ENCODE peak calls at places on chromosome X, in seven cellular contexts. One of them, this sample, is unnamed.

GRCh38 chrX:34578237-34578636 is 78.8 kb downstream of the TMEM47 start:
- DNase-seq in RWPE2: no peak
- DNase-seq in heart right ventricle: peak; percentile 4
- DNase-seq in adrenal gland: peak; percentile 8
- DNase-seq in heart left ventricle: no peak
- DNase-seq in fibroblast of lung: peak; percentile 21
- DNase-seq in body of pancreas: no peak
- DNase-seq in this sample: no peak

GRCh38 chrX:118519411-118520205 is 24.0 kb downstream of the DOCK11 start:
- DNase-seq in RWPE2: no peak
- DNase-seq in heart right ventricle: no peak
- DNase-seq in adrenal gland: no peak
- DNase-seq in heart left ventricle: no peak
- DNase-seq in fibroblast of lung: peak; percentile 71
- DNase-seq in body of pancreas: no peak
- DNase-seq in this sample: no peak

GRCh38 chrX:14673764-14674163 is 144.4 kb downstream of the GLRA2 start:
- DNase-seq in RWPE2: peak; percentile 55
- DNase-seq in heart right ventricle: no peak
- DNase-seq in adrenal gland: peak; percentile 8
- DNase-seq in heart left ventricle: no peak
- DNase-seq in fibroblast of lung: peak; percentile 89
- DNase-seq in body of pancreas: peak; percentile 39
- DNase-seq in this sample: no peak

GRCh38 chrX:64662876-64663275 is 267.6 kb upstream of the MTMR8 start:
- DNase-seq in RWPE2: no peak
- DNase-seq in heart right ventricle: no peak
- DNase-seq in adrenal gland: no peak
- DNase-seq in heart left ventricle: no peak
- DNase-seq in fibroblast of lung: no peak
- DNase-seq in body of pancreas: no peak
- DNase-seq in this sample: no peak

GRCh38 chrX:1673337-1673736 is 58.5 kb downstream of the ASMT start:
- DNase-seq in RWPE2: peak; percentile 19
- DNase-seq in heart right ventricle: no peak
- DNase-seq in adrenal gland: no peak
- DNase-seq in heart left ventricle: no peak
- DNase-seq in fibroblast of lung: no peak
- DNase-seq in body of pancreas: no peak
- DNase-seq in this sample: peak; percentile 58

GRCh38 chrX:118528089-118528753 is 32.6 kb downstream of the DOCK11 start:
- DNase-seq in RWPE2: no peak
- DNase-seq in heart right ventricle: no peak
- DNase-seq in adrenal gland: no peak
- DNase-seq in heart left ventricle: no peak
- DNase-seq in fibroblast of lung: no peak
- DNase-seq in body of pancreas: no peak
- DNase-seq in this sample: no peak

GRCh38 chrX:12917753-12918152 is 11.3 kb downstream of the TLR8 start:
- DNase-seq in RWPE2: no peak
- DNase-seq in heart right ventricle: no peak
- DNase-seq in adrenal gland: no peak
- DNase-seq in heart left ventricle: no peak
- DNase-seq in fibroblast of lung: no peak
- DNase-seq in body of pancreas: no peak
- DNase-seq in this sample: no peak

GRCh38 chrX:154490414-154491083 is at the start of gene SLC10A3:
- DNase-seq in RWPE2: peak; percentile 87
- DNase-seq in heart right ventricle: peak; percentile 91
- DNase-seq in adrenal gland: peak; percentile 93
- DNase-seq in heart left ventricle: peak; percentile 95
- DNase-seq in fibroblast of lung: peak; percentile 91
- DNase-seq in body of pancreas: peak; percentile 95
- DNase-seq in this sample: peak; percentile 98

GRCh38 chrX:21883258-21883657 is 27.5 kb downstream of the YY2 start:
- DNase-seq in RWPE2: no peak
- DNase-seq in heart right ventricle: peak; percentile 7
- DNase-seq in adrenal gland: peak; percentile 28
- DNase-seq in heart left ventricle: peak; percentile 29
- DNase-seq in fibroblast of lung: no peak
- DNase-seq in body of pancreas: no peak
- DNase-seq in this sample: no peak

GRCh38 chrX:13411496-13412207 is 91.8 kb upstream of the ATXN3L start:
- DNase-seq in RWPE2: no peak
- DNase-seq in heart right ventricle: no peak
- DNase-seq in adrenal gland: no peak
- DNase-seq in heart left ventricle: no peak
- DNase-seq in fibroblast of lung: no peak
- DNase-seq in body of pancreas: no peak
- DNase-seq in this sample: no peak

GRCh38 chrX:120486786-120487185 is 17.7 kb upstream of the LAMP2 start:
- DNase-seq in RWPE2: no peak
- DNase-seq in heart right ventricle: no peak
- DNase-seq in adrenal gland: no peak
- DNase-seq in heart left ventricle: no peak
- DNase-seq in fibroblast of lung: no peak
- DNase-seq in body of pancreas: no peak
- DNase-seq in this sample: no peak

GRCh38 chrX:49991718-49992117 is 69.3 kb downstream of the CLCN5 start:
- DNase-seq in RWPE2: no peak
- DNase-seq in heart right ventricle: no peak
- DNase-seq in adrenal gland: no peak
- DNase-seq in heart left ventricle: no peak
- DNase-seq in fibroblast of lung: no peak
- DNase-seq in body of pancreas: no peak
- DNase-seq in this sample: no peak

GRCh38 chrX:47321386-47321785 is 49.0 kb upstream of the ZNF157 start:
- DNase-seq in RWPE2: no peak
- DNase-seq in heart right ventricle: peak; percentile 24
- DNase-seq in adrenal gland: peak; percentile 66
- DNase-seq in heart left ventricle: peak; percentile 53
- DNase-seq in fibroblast of lung: peak; percentile 62
- DNase-seq in body of pancreas: peak; percentile 59
- DNase-seq in this sample: peak; percentile 82

GRCh38 chrX:142249721-142250120 is 44.6 kb upstream of the MAGEC2 start:
- DNase-seq in RWPE2: no peak
- DNase-seq in heart right ventricle: no peak
- DNase-seq in adrenal gland: no peak
- DNase-seq in heart left ventricle: no peak
- DNase-seq in fibroblast of lung: no peak
- DNase-seq in body of pancreas: no peak
- DNase-seq in this sample: no peak

GRCh38 chrX:129876734-129877395 is 29.1 kb upstream of the UTP14A start:
- DNase-seq in RWPE2: no peak
- DNase-seq in heart right ventricle: no peak
- DNase-seq in adrenal gland: no peak
- DNase-seq in heart left ventricle: no peak
- DNase-seq in fibroblast of lung: peak; percentile 82
- DNase-seq in body of pancreas: no peak
- DNase-seq in this sample: no peak

GRCh38 chrX:13180807-13181206 is 136.4 kb upstream of the FAM9C start:
- DNase-seq in RWPE2: no peak
- DNase-seq in heart right ventricle: no peak
- DNase-seq in adrenal gland: no peak
- DNase-seq in heart left ventricle: no peak
- DNase-seq in fibroblast of lung: peak; percentile 79
- DNase-seq in body of pancreas: no peak
- DNase-seq in this sample: no peak

GRCh38 chrX:103791826-103792458 is 15.3 kb downstream of the PLP1 start:
- DNase-seq in RWPE2: no peak
- DNase-seq in heart right ventricle: no peak
- DNase-seq in adrenal gland: no peak
- DNase-seq in heart left ventricle: no peak
- DNase-seq in fibroblast of lung: peak; percentile 44
- DNase-seq in body of pancreas: no peak
- DNase-seq in this sample: no peak
- H3K27me3 ChIP-seq in RWPE2: no peaks in the 10 kb centered on the region
- H3K27me3 ChIP-seq in heart right ventricle: no peaks in the 10 kb centered on the region
- H3K27me3 ChIP-seq in adrenal gland: peaks cover 16% of the 10 kb centered on the region
- H3K27me3 ChIP-seq in heart left ventricle: no peaks in the 10 kb centered on the region
- H3K27me3 ChIP-seq in fibroblast of lung: peaks cover 2% of the 10 kb centered on the region
- H3K27me3 ChIP-seq in body of pancreas: no peaks in the 10 kb centered on the region
- H3K27me3 ChIP-seq in this sample: no peaks in the 10 kb centered on the region

DNA sequence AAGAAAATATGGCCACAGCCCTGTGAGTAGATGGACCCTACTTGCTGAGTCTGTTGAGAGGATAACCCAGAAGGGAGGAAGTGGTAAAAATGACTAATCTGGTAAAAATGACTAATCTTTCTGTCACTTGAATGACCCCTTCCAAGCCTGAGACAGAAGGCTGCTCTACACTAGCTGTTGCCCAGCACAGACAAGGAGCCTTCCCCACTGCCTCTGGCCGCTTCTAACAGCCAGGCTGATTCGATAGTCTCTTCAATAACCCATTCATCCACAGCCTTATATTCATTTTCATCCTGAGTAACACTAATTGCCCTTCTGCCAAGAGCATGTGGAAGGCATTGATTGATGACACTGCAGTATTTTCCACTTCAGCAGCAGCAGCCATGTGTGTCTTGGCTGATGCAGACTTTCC is 18.4 kb downstream of the MAGEB17 start:
- DNase-seq in RWPE2: no peak
- DNase-seq in heart right ventricle: no peak
- DNase-seq in adrenal gland: peak; percentile 25
- DNase-seq in heart left ventricle: no peak
- DNase-seq in fibroblast of lung: peak; percentile 90
- DNase-seq in body of pancreas: no peak
- DNase-seq in this sample: no peak
- H3K27me3 ChIP-seq in RWPE2: no peaks in the 10 kb centered on the region
- H3K27me3 ChIP-seq in heart right ventricle: no peaks in the 10 kb centered on the region
- H3K27me3 ChIP-seq in adrenal gland: peaks cover 6% of the 10 kb centered on the region
- H3K27me3 ChIP-seq in heart left ventricle: no peaks in the 10 kb centered on the region
- H3K27me3 ChIP-seq in fibroblast of lung: no peaks in the 10 kb centered on the region
- H3K27me3 ChIP-seq in body of pancreas: no peaks in the 10 kb centered on the region
- H3K27me3 ChIP-seq in this sample: no peaks in the 10 kb centered on the region

GRCh38 chrX:41516995-41517660 is 70.0 kb downstream of the NYX start:
- DNase-seq in RWPE2: no peak
- DNase-seq in heart right ventricle: no peak
- DNase-seq in adrenal gland: no peak
- DNase-seq in heart left ventricle: no peak
- DNase-seq in fibroblast of lung: no peak
- DNase-seq in body of pancreas: no peak
- DNase-seq in this sample: no peak

GRCh38 chrX:41515376-41515775 is 68.2 kb downstream of the NYX start:
- DNase-seq in RWPE2: no peak
- DNase-seq in heart right ventricle: no peak
- DNase-seq in adrenal gland: no peak
- DNase-seq in heart left ventricle: no peak
- DNase-seq in fibroblast of lung: no peak
- DNase-seq in body of pancreas: no peak
- DNase-seq in this sample: no peak

GRCh38 chrX:41518841-41519220 is 71.7 kb downstream of the NYX start:
- DNase-seq in RWPE2: no peak
- DNase-seq in heart right ventricle: no peak
- DNase-seq in adrenal gland: no peak
- DNase-seq in heart left ventricle: no peak
- DNase-seq in fibroblast of lung: peak; percentile 14
- DNase-seq in body of pancreas: no peak
- DNase-seq in this sample: no peak

GRCh38 chrX:41522071-41522470 is 74.9 kb downstream of the NYX start:
- DNase-seq in RWPE2: no peak
- DNase-seq in heart right ventricle: no peak
- DNase-seq in adrenal gland: no peak
- DNase-seq in heart left ventricle: no peak
- DNase-seq in fibroblast of lung: no peak
- DNase-seq in body of pancreas: peak; percentile 24
- DNase-seq in this sample: peak; percentile 40

GRCh38 chrX:41518127-41518840 is 71.1 kb downstream of the NYX start:
- DNase-seq in RWPE2: no peak
- DNase-seq in heart right ventricle: no peak
- DNase-seq in adrenal gland: no peak
- DNase-seq in heart left ventricle: no peak
- DNase-seq in fibroblast of lung: no peak
- DNase-seq in body of pancreas: no peak
- DNase-seq in this sample: no peak
- H3K27me3 ChIP-seq in RWPE2: no peaks in the 10 kb centered on the region
- H3K27me3 ChIP-seq in heart right ventricle: no peaks in the 10 kb centered on the region
- H3K27me3 ChIP-seq in adrenal gland: peaks cover 6% of the 10 kb centered on the region
- H3K27me3 ChIP-seq in heart left ventricle: no peaks in the 10 kb centered on the region
- H3K27me3 ChIP-seq in fibroblast of lung: no peaks in the 10 kb centered on the region
- H3K27me3 ChIP-seq in body of pancreas: no peaks in the 10 kb centered on the region
- H3K27me3 ChIP-seq in this sample: no peaks in the 10 kb centered on the region

GRCh38 chrX:110284159-110284558 is 33.7 kb downstream of the AMMECR1 start:
- DNase-seq in RWPE2: no peak
- DNase-seq in heart right ventricle: no peak
- DNase-seq in adrenal gland: no peak
- DNase-seq in heart left ventricle: no peak
- DNase-seq in fibroblast of lung: peak; percentile 87
- DNase-seq in body of pancreas: no peak
- DNase-seq in this sample: no peak

GRCh38 chrX:110281377-110281776 is 36.5 kb downstream of the AMMECR1 start:
- DNase-seq in RWPE2: no peak
- DNase-seq in heart right ventricle: no peak
- DNase-seq in adrenal gland: no peak
- DNase-seq in heart left ventricle: no peak
- DNase-seq in fibroblast of lung: no peak
- DNase-seq in body of pancreas: no peak
- DNase-seq in this sample: no peak

GRCh38 chrX:110282922-110283321 is 35.0 kb downstream of the AMMECR1 start:
- DNase-seq in RWPE2: no peak
- DNase-seq in heart right ventricle: no peak
- DNase-seq in adrenal gland: no peak
- DNase-seq in heart left ventricle: no peak
- DNase-seq in fibroblast of lung: peak; percentile 10
- DNase-seq in body of pancreas: no peak
- DNase-seq in this sample: no peak

GRCh38 chrX:110277609-110278008 is 40.3 kb downstream of the AMMECR1 start:
- DNase-seq in RWPE2: no peak
- DNase-seq in heart right ventricle: no peak
- DNase-seq in adrenal gland: no peak
- DNase-seq in heart left ventricle: no peak
- DNase-seq in fibroblast of lung: no peak
- DNase-seq in body of pancreas: no peak
- DNase-seq in this sample: no peak

DNA sequence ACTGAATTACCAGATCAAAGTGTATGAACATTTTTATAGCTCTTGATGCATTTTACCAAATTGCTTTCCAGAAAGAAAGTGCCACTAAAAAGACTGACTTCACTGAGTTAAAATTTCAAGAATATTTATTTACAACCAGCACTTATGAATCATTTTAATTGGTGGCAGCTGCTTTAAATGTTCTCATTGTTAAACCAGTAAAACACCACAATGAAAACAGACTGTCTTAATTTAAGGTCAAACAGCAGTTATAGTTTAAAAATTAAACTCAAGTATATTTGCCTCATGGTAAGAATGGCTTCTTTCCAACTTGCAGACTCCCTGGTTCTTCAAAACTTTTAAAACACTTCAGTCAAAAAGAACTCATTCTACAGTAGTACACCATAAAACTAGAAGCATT is 36.9 kb downstream of the AMMECR1 start:
- DNase-seq in RWPE2: no peak
- DNase-seq in heart right ventricle: no peak
- DNase-seq in adrenal gland: no peak
- DNase-seq in heart left ventricle: no peak
- DNase-seq in fibroblast of lung: peak; percentile 65
- DNase-seq in body of pancreas: no peak
- DNase-seq in this sample: no peak
- H3K27me3 ChIP-seq in RWPE2: no peaks in the 10 kb centered on the region
- H3K27me3 ChIP-seq in heart right ventricle: no peaks in the 10 kb centered on the region
- H3K27me3 ChIP-seq in adrenal gland: no peaks in the 10 kb centered on the region
- H3K27me3 ChIP-seq in heart left ventricle: no peaks in the 10 kb centered on the region
- H3K27me3 ChIP-seq in fibroblast of lung: no peaks in the 10 kb centered on the region
- H3K27me3 ChIP-seq in body of pancreas: no peaks in the 10 kb centered on the region
- H3K27me3 ChIP-seq in this sample: no peaks in the 10 kb centered on the region

GRCh38 chrX:96575011-96575410 is 109.6 kb upstream of the DIAPH2 start:
- DNase-seq in RWPE2: no peak
- DNase-seq in heart right ventricle: no peak
- DNase-seq in adrenal gland: no peak
- DNase-seq in heart left ventricle: no peak
- DNase-seq in fibroblast of lung: no peak
- DNase-seq in body of pancreas: no peak
- DNase-seq in this sample: no peak
- H3K27me3 ChIP-seq in RWPE2: no peaks in the 10 kb centered on the region
- H3K27me3 ChIP-seq in heart right ventricle: no peaks in the 10 kb centered on the region
- H3K27me3 ChIP-seq in adrenal gland: peaks cover 10% of the 10 kb centered on the region
- H3K27me3 ChIP-seq in heart left ventricle: no peaks in the 10 kb centered on the region
- H3K27me3 ChIP-seq in fibroblast of lung: no peaks in the 10 kb centered on the region
- H3K27me3 ChIP-seq in body of pancreas: no peaks in the 10 kb centered on the region
- H3K27me3 ChIP-seq in this sample: no peaks in the 10 kb centered on the region